ENCODE peak calls at places on chromosomes 13 and 19, in four cellular contexts. E is H54; F is stimulated activated CD4-positive, alpha-beta T cell treated with anti-CD3 and anti-CD28 coated beads, TNF-alpha, amount 100 ng/mL, for 1 hour; C is GDM1. P is an unnamed sample.

GRCh38 chr19:2476451-2477140 is 669 bp downstream of the GADD45B start:
- DNase-seq in E (no peak), C (no peak), F (no peak), P (peak)

GRCh38 chr13:45678282-45678681 is 23.8 kb upstream of the CBY2 start:
- DNase-seq in F (no peak), E (no peak), C (no peak), P (no peak)

GRCh38 chr13:21014666-21015170 is 46.7 kb downstream of the LATS2 start:
- DNase-seq in C (no peak), F (no peak), E (no peak), P (peak)

GRCh38 chr13:110546933-110547332 is 14.6 kb downstream of the RAB20 start:
- DNase-seq in F (no peak), C (no peak), E (peak), P (peak)

GRCh38 chr13:65336916-65337315 is 1893.2 kb downstream of the PCDH9 start:
- DNase-seq in F (no peak), E (no peak), C (no peak), P (no peak)

GRCh38 chr13:32262165-32262564 is 53.0 kb downstream of the ZAR1L start:
- DNase-seq in C (no peak), F (no peak), E (no peak), P (no peak)

GRCh38 chr19:1455336-1456120 is 5.6 kb downstream of the APC2 start:
- DNase-seq in C (peak), E (peak), F (no peak), P (peak)

GRCh38 chr19:35549174-35549788 is 3.9 kb downstream of the TMEM147 start:
- DNase-seq in E (peak), F (no peak), C (peak), P (peak)

GRCh38 chr19:8045872-8046568 is 6.5 kb upstream of the CCL25 start:
- DNase-seq in E (no peak), C (no peak), F (no peak), P (no peak)

P was measured in SJSA1.